ENCODE peak calls at places on chromosomes 12 and 14, in seven cellular contexts. K, H, E, B, O, V and D are unnamed samples.

GRCh38 chr12:95173392-95174251 is 43.6 kb downstream of the FGD6 start:
- DNase-seq in E (no peak), B (peak), O (no peak), V (no peak), H (peak), K (peak), D (no peak)

GRCh38 chr14:24851837-24852236 is 198.1 kb downstream of the STXBP6 start:
- DNase-seq in V (no peak), E (peak), O (no peak), K (no peak), B (peak), H (no peak), D (no peak)

GRCh38 chr12:96985515-96986362 is 78.7 kb downstream of the NEDD1 start:
- DNase-seq in E (peak), B (no peak), O (peak), V (peak), H (no peak), K (no peak), D (no peak)

GRCh38 chr12:104565606-104566243 is 109.0 kb downstream of the CHST11 start:
- DNase-seq in B (peak), K (no peak), H (peak), O (no peak), V (no peak), E (peak), D (no peak)

GRCh38 chr12:131621701-131622421 is 89.0 kb upstream of the SFSWAP start:
- DNase-seq in K (no peak), O (no peak), V (no peak), B (no peak), H (no peak), E (peak), D (peak)

GRCh38 chr12:25769076-25769945 is 189.2 kb upstream of the RASSF8 start:
- DNase-seq in V (no peak), B (peak), K (no peak), H (peak), O (no peak), E (peak), D (no peak)

GRCh38 chr12:19970116-19970515 is 398.2 kb upstream of the PDE3A start:
- DNase-seq in H (peak), B (peak), O (no peak), K (no peak), V (no peak), E (no peak), D (no peak)

GRCh38 chr12:27973487-27973890 is 956 bp upstream of the PTHLH start:
- DNase-seq in B (no peak), K (no peak), V (no peak), H (no peak), O (no peak), E (no peak), D (no peak)

GRCh38 chr12:101490286-101490920 is 15.3 kb downstream of the SPIC start:
- DNase-seq in K (no peak), B (peak), H (no peak), E (peak), V (no peak), O (no peak), D (peak)

GRCh38 chr12:28780096-28780495 is 369.0 kb upstream of the FAR2 start:
- DNase-seq in V (no peak), H (peak), K (no peak), O (no peak), B (peak), E (peak), D (no peak)

GRCh38 chr12:30985814-30986452 is 59.4 kb downstream of the TSPAN11 start:
- DNase-seq in V (no peak), K (no peak), O (peak), E (peak), B (peak), H (peak), D (peak)

GRCh38 chr12:64655141-64655540 is 44.8 kb downstream of the RASSF3 start:
- DNase-seq in E (no peak), H (no peak), O (no peak), K (no peak), B (no peak), V (no peak), D (no peak)

GRCh38 chr14:63940387-63940786 is 87.6 kb downstream of the SYNE2 start:
- DNase-seq in V (no peak), H (no peak), O (no peak), K (no peak), B (no peak), E (no peak), D (no peak)

GRCh38 chr12:107590369-107591094 is 95.1 kb upstream of the PWP1 start:
- DNase-seq in H (peak), B (no peak), V (no peak), K (no peak), E (no peak), O (no peak), D (no peak)

GRCh38 chr14:58963873-58964597 is 224.4 kb upstream of the DAAM1 start:
- DNase-seq in V (no peak), B (no peak), O (no peak), H (no peak), E (no peak), K (no peak), D (no peak)

DNA sequence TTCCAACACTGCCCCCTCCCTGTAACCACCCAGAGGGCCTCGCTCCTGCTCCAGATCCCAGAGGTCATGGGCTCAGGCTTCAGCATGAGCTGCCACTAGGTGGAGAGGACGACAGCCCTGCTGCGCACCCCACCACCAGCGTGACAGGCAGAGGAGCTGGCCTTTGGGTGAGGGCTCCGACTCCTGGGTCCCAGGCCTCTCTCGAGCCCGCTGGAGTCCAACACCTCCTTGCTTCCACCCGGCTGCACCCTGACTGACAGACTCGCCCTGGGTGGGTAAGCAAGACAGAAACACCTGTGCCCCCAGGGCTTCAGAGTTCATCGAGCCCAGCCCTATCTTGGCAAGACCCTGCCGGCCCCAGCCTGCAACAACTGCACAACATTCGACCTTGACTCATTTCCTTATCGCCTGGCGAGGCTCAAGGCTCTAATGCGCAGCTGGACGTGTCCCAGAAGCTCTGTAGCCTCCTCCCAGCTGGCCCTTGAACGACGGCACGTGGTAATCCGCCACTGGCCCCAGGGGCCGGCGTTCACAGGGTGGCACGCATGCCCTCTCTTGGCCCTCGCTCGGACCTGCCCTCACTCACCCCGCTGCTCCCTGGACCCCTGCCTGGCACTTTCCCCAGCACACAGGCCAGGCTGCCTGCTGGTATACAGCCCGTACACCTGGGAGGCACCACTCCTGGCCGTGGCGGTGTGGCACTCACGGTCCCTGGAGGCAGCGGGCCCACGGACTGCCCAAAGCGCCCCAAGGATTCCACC is 28.0 kb downstream of the VPS37B start:
- DNase-seq in B (no peak), K (no peak), V (no peak), O (peak), H (no peak), E (peak), D (no peak)
- TF ChIP-seq CTCF in B (no peak), K (peak), V (no peak), O (peak), H (no peak), E (peak), D (peak)

DNA sequence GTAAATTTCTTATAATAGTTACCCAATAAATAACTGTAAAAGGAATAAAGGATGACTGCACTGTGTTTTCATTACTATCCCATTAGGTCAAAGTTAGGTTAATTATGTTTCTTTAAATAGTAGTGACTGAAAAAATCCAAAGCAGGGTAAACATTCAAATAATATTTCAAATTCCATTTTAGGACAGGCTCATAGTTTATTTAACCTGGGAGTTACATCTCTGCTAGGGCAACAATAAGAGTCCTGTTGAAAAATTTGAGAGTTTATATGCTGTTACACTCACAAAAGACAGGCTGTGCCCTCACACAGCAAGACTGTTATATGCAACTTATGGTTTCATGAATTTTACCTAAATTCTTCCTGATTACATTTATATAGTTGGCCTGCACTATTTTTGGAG is 8.0 kb downstream of the ERP27 start:
- DNase-seq in E (no peak), H (no peak), V (no peak), O (no peak), B (peak), K (no peak), D (no peak)
- TF ChIP-seq CTCF in E (no peak), H (no peak), V (no peak), O (no peak), B (peak), K (no peak), D (no peak)

GRCh38 chr12:2046959-2047358 is 5.8 kb upstream of the CACNA1C start:
- DNase-seq in K (no peak), B (no peak), H (no peak), E (no peak), O (no peak), V (no peak), D (no peak)
- TF ChIP-seq CTCF in K (no peak), B (no peak), H (no peak), E (no peak), O (no peak), V (no peak), D (no peak)

GRCh38 chr14:78758333-78758732 is 588.2 kb downstream of the NRXN3 start:
- DNase-seq in K (no peak), O (no peak), E (peak), B (peak), H (peak), V (no peak), D (peak)
- TF ChIP-seq CTCF in K (peak), O (peak), E (peak), B (peak), H (peak), V (no peak), D (peak)

GRCh38 chr12:80313184-80313583 is 130.9 kb upstream of the PTPRQ start:
- DNase-seq in V (no peak), K (no peak), E (no peak), O (no peak), B (no peak), H (no peak), D (no peak)
- TF ChIP-seq CTCF in V (no peak), K (no peak), E (no peak), O (no peak), B (no peak), H (peak), D (no peak)

DNA sequence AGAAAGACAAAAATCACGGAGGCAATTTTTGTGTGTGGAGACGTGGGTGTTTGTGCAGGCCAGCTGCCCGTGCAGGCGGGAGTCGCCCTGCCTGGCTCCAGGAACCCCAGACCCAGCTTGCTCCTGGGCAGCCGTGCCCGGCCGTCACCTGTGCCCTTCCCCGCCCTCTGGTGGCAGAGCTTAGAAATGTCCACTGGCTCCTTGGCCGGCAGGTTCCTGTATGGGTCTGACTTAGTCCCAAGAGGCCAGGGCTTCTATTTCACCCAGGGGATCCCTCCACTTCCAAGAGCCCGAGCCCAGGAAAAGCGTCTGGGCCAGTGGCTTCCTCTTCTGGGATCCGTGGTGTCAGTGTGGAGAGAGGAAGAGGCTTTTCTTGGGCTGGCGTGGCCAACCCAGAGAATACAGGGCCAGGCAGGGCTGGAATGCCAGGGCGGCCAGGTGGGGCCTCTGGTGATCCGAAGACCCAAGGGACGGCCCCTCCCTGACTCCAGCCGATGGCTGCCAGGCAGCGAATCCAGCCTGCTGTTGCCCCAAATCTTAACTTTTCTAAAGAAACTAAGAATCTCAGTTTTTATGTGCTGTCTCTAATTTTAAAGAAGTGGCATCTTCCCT is 120.9 kb downstream of the TMEM132C start:
- DNase-seq in K (peak), B (no peak), O (peak), E (peak), H (no peak), V (no peak), D (peak)
- TF ChIP-seq CTCF in K (peak), B (no peak), O (peak), E (peak), H (peak), V (no peak), D (peak)

DNA sequence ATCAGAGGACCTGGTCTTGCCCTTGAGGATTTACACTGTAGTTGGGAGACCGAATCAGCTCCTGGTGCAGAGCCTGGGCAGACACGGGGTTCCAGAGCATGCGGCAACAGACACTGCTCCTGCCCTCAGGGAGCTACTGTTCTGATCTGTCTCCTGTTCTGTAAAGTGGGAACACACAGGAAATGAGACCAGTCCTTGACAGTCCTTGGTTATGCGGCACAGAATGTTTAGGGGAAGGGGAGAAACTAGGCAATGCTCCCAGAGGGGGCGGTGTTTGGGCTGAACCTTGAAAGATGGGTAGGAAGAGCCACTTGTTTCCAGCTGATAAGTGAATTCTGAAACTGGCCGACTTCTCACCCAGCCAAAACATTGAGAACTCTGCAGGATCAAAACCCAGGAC is 132.4 kb downstream of the ZFP36L1 start:
- DNase-seq in H (no peak), B (no peak), O (no peak), V (no peak), E (no peak), K (peak), D (no peak)
- TF ChIP-seq CTCF in H (no peak), B (no peak), O (no peak), V (no peak), E (no peak), K (no peak), D (no peak)